ENCODE peak calls at places on chromosomes 11 and 22, in seven cellular contexts. U, Z, W, L, S, G and T are unnamed samples.

GRCh38 chr11:91664521-91664920 is 560.1 kb upstream of the FAT3 start:
- DNase-seq in G (no peak), L (no peak), Z (no peak), S (no peak), W (no peak), U (no peak), T (no peak)

GRCh38 chr11:78203184-78203583 is 14.5 kb downstream of the USP35 start:
- DNase-seq in Z (peak; percentile 32), S (no peak), L (peak; percentile 12), G (no peak), W (no peak), U (peak; percentile 3), T (no peak)

GRCh38 chr11:16278273-16278672 is 78.1 kb downstream of the SOX6 start:
- DNase-seq in Z (no peak), S (no peak), G (no peak), U (no peak), W (no peak), L (no peak), T (no peak)

GRCh38 chr11:21561589-21561988 is 631.3 kb upstream of the ANO5 start:
- DNase-seq in Z (no peak), S (no peak), G (no peak), W (no peak), U (no peak), L (no peak), T (no peak)

GRCh38 chr11:111797145-111797581 is 31.0 kb upstream of the PPP2R1B start:
- DNase-seq in Z (no peak), W (no peak), G (no peak), S (no peak), U (no peak), L (no peak), T (no peak)

GRCh38 chr22:41445171-41446056 is 1.2 kb downstream of the TOB2 start:
- DNase-seq in W (peak; percentile 51), G (peak; percentile 53), S (no peak), L (peak; percentile 84), Z (peak; percentile 76), U (peak; percentile 33), T (no peak)

GRCh38 chr22:31344369-31345330 is 1.5 kb downstream of the PATZ1 start:
- DNase-seq in S (no peak), W (peak; percentile 37), G (no peak), Z (peak; percentile 82), U (peak; percentile 67), L (peak; percentile 88), T (peak; percentile 62)

GRCh38 chr22:49010086-49010863 is 817.4 kb downstream of the BRD1 start:
- DNase-seq in U (no peak), W (no peak), G (no peak), Z (peak; percentile 45), L (peak; percentile 40), S (peak; percentile 60), T (no peak)

GRCh38 chr11:128389461-128389976 is 197.8 kb downstream of the ETS1 start:
- DNase-seq in S (no peak), W (no peak), U (no peak), G (no peak), L (no peak), Z (no peak), T (no peak)

GRCh38 chr11:109132539-109132938 is 289.5 kb upstream of the C11orf87 start:
- DNase-seq in U (no peak), L (no peak), S (no peak), Z (no peak), W (no peak), G (no peak), T (no peak)

GRCh38 chr11:23473782-23474181 is 613.5 kb upstream of the CCDC179 start:
- DNase-seq in W (no peak), S (no peak), U (no peak), L (no peak), G (no peak), Z (no peak), T (no peak)

GRCh38 chr22:35564975-35565867 is 24.6 kb downstream of the RASD2 start:
- DNase-seq in W (no peak), U (no peak), L (no peak), S (no peak), G (no peak), Z (no peak), T (no peak)

GRCh38 chr22:42174062-42174461 is 43.5 kb upstream of the CYP2D6 start:
- DNase-seq in U (no peak), S (no peak), Z (no peak), G (no peak), W (no peak), L (no peak), T (no peak)

GRCh38 chr22:50200333-50201190 is at the start of gene SELENOO:
- DNase-seq in S (peak; percentile 98), L (peak; percentile 97), G (peak; percentile 91), Z (peak; percentile 95), W (peak; percentile 94), U (peak; percentile 92), T (peak; percentile 82)
- TF ChIP-seq POLR2A in S (peak; percentile 78), L (peak; percentile 57), G (peak; percentile 68), Z (peak; percentile 52), W (no peak), U (peak; percentile 59), T (no peak)

DNA sequence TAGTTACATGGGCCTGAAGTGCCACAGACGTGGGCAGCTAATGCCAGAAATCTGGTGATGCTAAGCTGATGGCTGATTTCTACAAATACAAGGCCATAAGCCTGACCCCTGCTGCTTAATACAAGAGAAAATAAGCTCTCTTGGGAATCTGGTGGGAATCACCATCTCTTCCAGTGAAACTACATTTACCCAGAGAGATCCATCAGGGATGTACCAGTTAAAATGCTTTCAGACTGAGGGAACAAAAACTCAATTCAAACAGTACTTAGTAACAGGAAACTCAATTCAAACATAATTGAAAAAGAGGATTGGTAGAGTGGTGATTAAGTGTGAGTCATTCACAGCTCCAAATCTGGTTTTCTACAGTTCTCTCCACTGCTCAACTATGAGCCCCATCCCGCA is 1.7 kb upstream of the CAVIN3 start:
- DNase-seq in U (no peak), Z (no peak), S (no peak), L (no peak), G (no peak), W (no peak), T (no peak)
- H3K27ac ChIP-seq in U (peak overlapping the region; percentile 98), Z (peak overlapping the region; percentile 99), S (peak overlapping the region; percentile 98), L (peak overlapping the region; percentile 95), G (peak overlapping the region; percentile 95), W (peak overlapping the region; percentile 99), T (peak overlapping the region; percentile 94)

GRCh38 chr11:12381875-12382274 is 4.5 kb downstream of the PARVA start:
- DNase-seq in W (no peak), U (no peak), S (peak; percentile 53), Z (no peak), L (no peak), G (no peak), T (no peak)

GRCh38 chr11:12376259-12376971 is 956 bp upstream of the PARVA start:
- DNase-seq in G (no peak), S (peak; percentile 93), U (peak; percentile 91), Z (peak; percentile 93), L (no peak), W (peak; percentile 75), T (no peak)

GRCh38 chr11:12377824-12378593 is 638 bp downstream of the PARVA start:
- DNase-seq in W (peak; percentile 65), Z (peak; percentile 94), U (peak; percentile 84), L (no peak), G (peak; percentile 71), S (peak; percentile 92), T (peak; percentile 70)

GRCh38 chr11:12380565-12381325 is 3.4 kb downstream of the PARVA start:
- DNase-seq in L (no peak), G (no peak), Z (no peak), U (no peak), S (peak; percentile 64), W (no peak), T (no peak)

GRCh38 chr11:12377106-12377823 is at the start of gene PARVA:
- DNase-seq in U (peak; percentile 77), L (no peak), S (peak; percentile 92), G (peak; percentile 59), W (peak; percentile 72), Z (peak; percentile 88), T (peak; percentile 77)
- TF ChIP-seq POLR2A in U (peak; percentile 85), L (no peak), S (peak; percentile 58), G (no peak), W (no peak), Z (no peak), T (no peak)

DNA sequence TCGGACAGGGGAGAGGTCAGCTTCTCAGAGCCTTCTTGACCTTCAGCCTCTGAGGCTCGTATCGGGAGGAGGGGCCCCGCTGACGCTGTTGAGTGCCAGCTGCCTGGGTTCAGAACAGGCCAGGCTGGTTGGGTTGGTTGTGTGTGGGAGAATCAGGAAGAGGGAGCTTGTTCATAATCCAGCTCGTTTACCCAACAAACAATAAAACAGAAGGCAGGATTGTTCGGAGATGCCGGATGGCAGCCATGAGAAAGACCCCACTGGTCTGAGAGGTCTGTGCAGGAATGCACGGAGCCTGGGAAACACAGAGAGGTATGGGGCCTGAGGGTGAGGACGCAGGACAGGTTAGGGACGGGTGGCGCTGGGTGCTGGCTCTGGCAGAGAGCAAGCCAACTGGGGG is 31.6 kb upstream of the SHANK2 start:
- DNase-seq in S (no peak), L (peak; percentile 47), U (peak; percentile 90), G (no peak), W (no peak), Z (peak; percentile 46), T (peak; percentile 87)
- H3K27ac ChIP-seq in S (no peak overlapping the region), L (no peak overlapping the region), U (peak overlapping the region; percentile 80), G (no peak overlapping the region), W (no peak overlapping the region), Z (no peak overlapping the region), T (peak overlapping the region; percentile 84)

GRCh38 chr11:33237039-33237597 is 20.1 kb upstream of the HIPK3 start:
- DNase-seq in W (no peak), S (no peak), Z (no peak), L (no peak), U (no peak), G (no peak), T (no peak)
- TF ChIP-seq POLR2A in W (no peak), S (no peak), Z (no peak), L (no peak), U (no peak), G (no peak), T (no peak)

GRCh38 chr11:77069969-77070582 is 3.3 kb downstream of the CAPN5 start:
- DNase-seq in Z (no peak), G (no peak), S (no peak), U (no peak), L (no peak), W (no peak), T (no peak)
- H3K27ac ChIP-seq in Z (no peak overlapping the region), G (no peak overlapping the region), S (no peak overlapping the region), U (no peak overlapping the region), L (no peak overlapping the region), W (no peak overlapping the region), T (no peak overlapping the region)

DNA sequence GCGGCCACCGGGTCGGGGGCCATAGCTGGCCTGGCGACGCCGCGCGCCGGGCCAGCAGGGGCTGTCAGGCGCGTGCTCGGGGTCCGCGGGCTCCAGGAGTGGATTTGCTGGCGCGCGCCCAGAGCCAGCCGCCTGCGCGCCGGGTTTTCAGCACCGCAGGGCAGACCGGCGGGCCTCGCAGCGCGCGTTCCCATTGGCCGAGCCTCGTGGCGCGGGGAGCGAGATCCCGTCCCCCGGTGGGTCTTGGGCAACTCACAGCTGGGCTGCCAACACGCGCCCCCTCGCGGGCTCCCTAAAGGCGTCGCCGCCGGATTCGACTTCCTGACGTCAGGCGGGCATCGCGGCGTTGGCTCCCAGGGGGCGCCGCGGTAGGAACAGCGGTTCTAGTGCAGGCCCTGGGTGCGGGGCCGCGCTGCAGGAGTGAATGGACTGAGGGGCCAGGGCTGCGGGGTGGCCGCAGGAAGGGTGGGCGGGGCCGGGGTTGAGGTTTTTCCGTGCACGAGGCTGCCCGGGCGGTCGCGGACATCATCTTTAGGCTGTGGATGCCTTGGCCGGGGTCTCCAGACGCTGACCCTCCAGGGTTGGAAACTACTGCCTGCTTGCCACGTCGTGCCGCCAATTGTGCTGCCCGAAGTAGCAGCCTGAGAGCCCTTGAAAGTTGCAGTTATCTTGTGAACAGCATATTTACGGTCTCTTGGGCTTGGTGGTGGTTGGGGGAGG is at the start of gene FADS1:
- DNase-seq in G (peak; percentile 93), Z (peak; percentile 96), U (peak; percentile 89), S (peak; percentile 97), L (peak; percentile 92), W (peak; percentile 91), T (no peak)
- TF ChIP-seq POLR2A in G (peak; percentile 71), Z (no peak), U (peak; percentile 33), S (no peak), L (no peak), W (no peak), T (no peak)